ENCODE peak calls at places on chromosome 2, in five cellular contexts. S is transverse colon, Z is SK-N-SH, W is A549, J is sigmoid colon. X is an unnamed sample.

GRCh38 chr2:63092847-63093246 is 42.2 kb downstream of the OTX1 start:
- DNase-seq in S (no peak), Z (no peak), W (no peak), J (no peak), X (no peak)

GRCh38 chr2:233416199-233416598 is 61.9 kb downstream of the DGKD start:
- DNase-seq in S (no peak), Z (no peak), W (no peak), J (no peak), X (peak)

GRCh38 chr2:199163901-199164300 is 293.8 kb downstream of the SATB2 start:
- DNase-seq in S (no peak), Z (no peak), W (no peak), J (no peak), X (no peak)

GRCh38 chr2:142724713-142725349 is 152.6 kb upstream of the KYNU start:
- DNase-seq in S (no peak), Z (no peak), W (no peak), J (no peak), X (no peak)

GRCh38 chr2:16228951-16229350 is 288.6 kb downstream of the MYCN start:
- DNase-seq in S (no peak), Z (no peak), W (no peak), J (no peak), X (no peak)

GRCh38 chr2:197613509-197613987 is 61.8 kb downstream of the RFTN2 start:
- DNase-seq in S (no peak), Z (no peak), W (peak), J (no peak), X (no peak)

GRCh38 chr2:12950957-12951656 is 234.4 kb downstream of the TRIB2 start:
- DNase-seq in S (no peak), Z (no peak), W (no peak), J (no peak), X (no peak)

GRCh38 chr2:239952251-239952650 is 72.9 kb downstream of the NDUFA10 start:
- DNase-seq in S (no peak), Z (no peak), W (no peak), J (no peak), X (no peak)

GRCh38 chr2:191631754-191632153 is 46.2 kb upstream of the NABP1 start:
- DNase-seq in S (peak), Z (no peak), W (peak), J (peak), X (no peak)

GRCh38 chr2:140658766-140659165 is 1472.0 kb downstream of the LRP1B start:
- DNase-seq in S (no peak), Z (no peak), W (peak), J (no peak), X (no peak)

GRCh38 chr2:217834057-217834620 is 168.7 kb downstream of the TNS1 start:
- DNase-seq in S (no peak), Z (no peak), W (no peak), J (no peak), X (no peak)

GRCh38 chr2:130749641-130750040 is 5.7 kb upstream of the AMER3 start:
- DNase-seq in S (no peak), Z (no peak), W (no peak), J (no peak), X (no peak)

GRCh38 chr2:223123859-223124610 is 72.0 kb downstream of the KCNE4 start:
- DNase-seq in S (no peak), Z (no peak), W (no peak), J (no peak), X (no peak)

GRCh38 chr2:218219934-218220333 is 2.9 kb downstream of the ARPC2 start:
- DNase-seq in S (no peak), Z (no peak), W (no peak), J (no peak), X (no peak)

GRCh38 chr2:73516033-73516432 is 126.2 kb downstream of the NAT8 start:
- DNase-seq in S (no peak), Z (no peak), W (no peak), J (no peak), X (no peak)

GRCh38 chr2:232633413-232634318 is at the start of gene EFHD1:
- DNase-seq in S (peak), Z (peak), W (peak), J (peak), X (peak)

GRCh38 chr2:106193977-106194778 is at the start of gene UXS1:
- DNase-seq in S (peak), Z (peak), W (peak), J (peak), X (peak)

GRCh38 chr2:28796620-28797019 is 14.0 kb upstream of the SPDYA start:
- DNase-seq in S (no peak), Z (no peak), W (no peak), J (no peak), X (no peak)

GRCh38 chr2:22867921-22868320 is 517.1 kb upstream of the KLHL29 start:
- DNase-seq in S (no peak), Z (no peak), W (no peak), J (no peak), X (no peak)

GRCh38 chr2:209942936-209943605 is 59.4 kb upstream of the RPE start:
- DNase-seq in S (no peak), Z (no peak), W (no peak), J (no peak), X (no peak)

GRCh38 chr2:231926761-231927565 is 767 bp upstream of the NPPC start:
- DNase-seq in S (no peak), Z (peak), W (no peak), J (peak), X (peak)

GRCh38 chr2:235416816-235417499 is 76.9 kb upstream of the AGAP1 start:
- DNase-seq in S (no peak), Z (no peak), W (peak), J (no peak), X (no peak)

GRCh38 chr2:241908686-241909420 is 39.3 kb downstream of the RTP5 start:
- DNase-seq in S (no peak), Z (no peak), W (no peak), J (no peak), X (peak)

GRCh38 chr2:184611221-184612085 is 13.1 kb downstream of the ZNF804A start:
- DNase-seq in S (no peak), Z (peak), W (no peak), J (no peak), X (no peak)

GRCh38 chr2:204483497-204484164 is 61.6 kb upstream of the PARD3B start:
- DNase-seq in S (no peak), Z (peak), W (no peak), J (no peak), X (no peak)

GRCh38 chr2:5664197-5664728 is 27.9 kb upstream of the SOX11 start:
- DNase-seq in S (no peak), Z (no peak), W (no peak), J (no peak), X (no peak)

GRCh38 chr2:19580830-19581229 is 222.4 kb upstream of the OSR1 start:
- DNase-seq in S (no peak), Z (no peak), W (no peak), J (no peak), X (no peak)

GRCh38 chr2:74935883-74936483 is 22.5 kb upstream of the POLE4 start:
- DNase-seq in S (no peak), Z (no peak), W (no peak), J (no peak), X (no peak)

GRCh38 chr2:200156140-200156858 is 150.2 kb upstream of the SPATS2L start:
- DNase-seq in S (no peak), Z (no peak), W (peak), J (no peak), X (no peak)

GRCh38 chr2:171966688-171967087 is 33.1 kb upstream of the METAP1D start:
- DNase-seq in S (no peak), Z (no peak), W (no peak), J (no peak), X (no peak)

DNA sequence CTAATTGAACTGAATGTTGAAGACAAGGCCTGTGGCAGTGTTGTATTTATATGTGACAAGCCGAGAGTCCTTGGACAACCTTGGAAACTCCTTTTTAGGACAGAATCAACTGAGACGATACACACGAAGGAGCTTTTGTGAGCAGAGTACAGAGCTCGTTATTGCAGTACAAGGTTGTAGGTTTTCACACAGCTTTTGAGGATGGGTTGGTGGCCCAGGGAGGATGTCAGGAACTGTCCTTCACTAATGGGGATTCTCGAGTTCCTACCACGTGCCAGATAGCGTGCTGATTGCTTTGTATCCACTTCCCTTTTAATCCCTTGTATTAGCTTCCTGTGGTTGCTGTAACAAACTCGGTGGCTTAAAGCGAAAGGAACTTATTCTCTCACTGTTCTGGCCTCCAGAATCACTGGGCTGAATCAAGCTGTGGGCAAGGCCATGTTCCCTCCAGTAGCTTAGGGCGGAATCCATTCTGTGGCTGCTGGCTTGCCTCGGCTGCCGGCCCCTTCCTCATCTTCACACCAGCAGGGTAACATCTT is 20.2 kb downstream of the INPP4A start:
- DNase-seq in S (peak), Z (no peak), W (no peak), J (peak), X (no peak)
- TF ChIP-seq EP300 in S (no peak), Z (no peak), W (no peak), J (no peak), X (no peak)

GRCh38 chr2:55154525-55155030 is 77.5 kb downstream of the CLHC1 start:
- DNase-seq in S (no peak), Z (no peak), W (no peak), J (no peak), X (peak)

GRCh38 chr2:55156326-55156725 is 75.8 kb downstream of the CLHC1 start:
- DNase-seq in S (no peak), Z (no peak), W (no peak), J (no peak), X (no peak)

GRCh38 chr2:55157474-55157884 is 74.6 kb downstream of the CLHC1 start:
- DNase-seq in S (no peak), Z (peak), W (no peak), J (no peak), X (no peak)

GRCh38 chr2:55155206-55155605 is 76.9 kb downstream of the CLHC1 start:
- DNase-seq in S (no peak), Z (no peak), W (no peak), J (no peak), X (no peak)

GRCh38 chr2:55155764-55156221 is 76.3 kb downstream of the CLHC1 start:
- DNase-seq in S (no peak), Z (no peak), W (no peak), J (no peak), X (no peak)
- H3K27ac ChIP-seq in S (peak), Z (peak), W (peak), J (peak), X (peak)

GRCh38 chr2:42962521-42962953 is 170.2 kb upstream of the HAAO start:
- DNase-seq in S (no peak), Z (no peak), W (no peak), J (no peak), X (no peak)

GRCh38 chr2:42959993-42960834 is 167.8 kb upstream of the HAAO start:
- DNase-seq in S (no peak), Z (no peak), W (no peak), J (no peak), X (no peak)

GRCh38 chr2:42960835-42961165 is 168.4 kb upstream of the HAAO start:
- DNase-seq in S (no peak), Z (no peak), W (no peak), J (no peak), X (no peak)

GRCh38 chr2:42961948-42962347 is 169.6 kb upstream of the HAAO start:
- DNase-seq in S (no peak), Z (no peak), W (no peak), J (no peak), X (no peak)

DNA sequence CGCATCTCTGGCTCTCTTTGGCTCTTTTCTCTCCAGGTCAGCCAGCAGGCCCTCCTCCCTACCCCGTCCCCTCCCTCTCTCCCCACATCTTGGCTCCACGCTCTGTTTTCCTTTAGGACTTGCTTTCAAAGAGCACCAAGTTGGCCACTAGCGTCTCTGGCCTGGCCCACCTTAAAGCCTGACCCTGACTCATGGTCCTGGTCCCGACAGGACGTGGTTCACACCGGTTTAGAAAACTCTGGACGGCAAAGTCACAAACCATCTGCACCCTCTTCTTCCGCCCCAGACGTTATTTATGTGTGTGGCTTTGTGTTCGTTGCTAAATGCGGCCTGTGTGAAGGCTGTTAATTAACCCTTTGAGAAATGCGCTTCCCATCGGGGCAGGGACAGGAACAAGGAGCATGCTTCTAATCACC is 169.0 kb upstream of the HAAO start:
- DNase-seq in S (no peak), Z (no peak), W (no peak), J (peak), X (peak)
- TF ChIP-seq EP300 in S (no peak), Z (no peak), W (no peak), J (no peak), X (no peak)

GRCh38 chr2:156476516-156477206 is 40.5 kb downstream of the GPD2 start:
- DNase-seq in S (no peak), Z (no peak), W (no peak), J (no peak), X (no peak)

GRCh38 chr2:156472686-156473085 is 36.5 kb downstream of the GPD2 start:
- DNase-seq in S (no peak), Z (no peak), W (no peak), J (no peak), X (no peak)

GRCh38 chr2:156473445-156473844 is 37.3 kb downstream of the GPD2 start:
- DNase-seq in S (no peak), Z (no peak), W (no peak), J (no peak), X (no peak)

GRCh38 chr2:156474316-156474715 is 38.1 kb downstream of the GPD2 start:
- DNase-seq in S (no peak), Z (no peak), W (no peak), J (no peak), X (no peak)

GRCh38 chr2:156476021-156476420 is 39.8 kb downstream of the GPD2 start:
- DNase-seq in S (no peak), Z (no peak), W (no peak), J (no peak), X (no peak)
- H3K27ac ChIP-seq in S (no peak), Z (no peak), W (no peak), J (peak), X (no peak)

GRCh38 chr2:15141211-15141610 is 419.9 kb downstream of the NBAS start:
- DNase-seq in S (no peak), Z (no peak), W (no peak), J (no peak), X (no peak)

GRCh38 chr2:15146960-15147359 is 414.2 kb downstream of the NBAS start:
- DNase-seq in S (no peak), Z (no peak), W (peak), J (no peak), X (no peak)

GRCh38 chr2:15145046-15145817 is 415.9 kb downstream of the NBAS start:
- DNase-seq in S (no peak), Z (no peak), W (no peak), J (no peak), X (no peak)

GRCh38 chr2:15145919-15146318 is 415.2 kb downstream of the NBAS start:
- DNase-seq in S (no peak), Z (no peak), W (no peak), J (no peak), X (no peak)

DNA sequence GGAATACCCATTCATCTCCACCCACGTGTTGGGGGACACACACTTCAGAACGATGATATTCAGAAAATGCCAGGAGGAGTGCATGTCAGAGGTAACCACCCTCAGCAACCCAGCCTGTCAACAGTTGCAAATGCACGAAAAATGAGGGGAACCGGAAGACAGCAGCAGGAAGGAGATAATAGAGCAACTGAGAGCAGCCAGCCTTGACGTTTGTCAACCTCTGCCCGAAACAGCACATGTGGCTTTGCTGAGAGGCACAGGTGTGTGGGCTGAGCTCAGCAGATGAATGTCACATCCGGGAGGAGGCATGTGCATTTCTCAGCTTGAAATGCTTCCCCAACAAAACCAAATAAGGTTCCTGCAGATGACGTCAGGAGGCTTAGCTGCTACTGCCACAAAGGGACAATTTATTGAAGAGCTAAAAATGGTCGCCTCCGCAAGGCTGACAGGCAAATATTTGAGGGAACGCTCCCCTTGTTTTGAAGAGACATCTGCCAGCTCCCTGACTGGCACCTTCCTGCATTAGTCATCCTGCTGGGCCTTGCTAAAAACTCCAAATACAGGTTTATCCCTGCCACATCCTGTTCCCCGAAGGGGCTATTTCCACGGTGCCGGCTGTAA is 419.0 kb downstream of the NBAS start:
- DNase-seq in S (peak), Z (no peak), W (no peak), J (no peak), X (no peak)
- TF ChIP-seq EP300 in S (no peak), Z (no peak), W (no peak), J (no peak), X (no peak)

DNA sequence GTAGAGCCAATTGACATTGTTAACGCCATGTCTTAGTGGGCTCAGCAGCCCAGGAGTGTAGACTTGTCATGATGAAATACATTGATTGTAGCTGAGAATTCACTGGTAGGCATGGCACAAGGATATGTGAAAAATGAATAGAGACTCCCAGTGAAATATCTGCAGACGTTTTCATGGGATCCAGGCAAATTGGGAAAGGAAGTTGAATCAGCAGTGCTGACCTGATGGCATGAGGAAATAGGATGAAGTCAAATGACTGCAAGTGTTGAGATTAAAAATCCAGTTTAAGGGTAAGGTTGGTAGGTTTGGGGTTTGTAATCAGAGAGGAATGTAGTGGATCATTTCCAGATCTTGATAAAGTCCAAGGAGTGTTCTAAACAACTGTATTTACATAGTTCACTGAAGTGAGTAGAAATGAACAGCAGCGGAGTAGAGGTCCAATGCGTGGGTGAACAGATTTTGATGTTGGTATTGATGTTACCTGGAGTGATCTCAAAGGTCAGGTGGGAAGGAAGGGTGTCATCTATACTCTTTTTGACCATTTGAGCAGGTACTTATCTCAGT is 24.6 kb downstream of the INSIG2 start:
- DNase-seq in S (no peak), Z (no peak), W (peak), J (no peak), X (no peak)
- H3K27ac ChIP-seq in S (no peak), Z (no peak), W (peak), J (no peak), X (no peak)